ENCODE peak calls at places on chromosomes 3 and 15, in five cellular contexts. I, U, K, G and V are unnamed samples.

GRCh38 chr3:170717410-170718402 is 131.8 kb upstream of the SLC7A14 start:
- DNase-seq in I (no peak), U (no peak), K (peak; percentile 63), G (no peak), V (no peak)

GRCh38 chr3:189392969-189393368 is 221.2 kb downstream of the TPRG1 start:
- DNase-seq in I (no peak), U (no peak), K (no peak), G (peak; percentile 19), V (no peak)

GRCh38 chr15:76006136-76006778 is 6.0 kb downstream of the NRG4 start:
- DNase-seq in I (no peak), U (no peak), K (no peak), G (no peak), V (no peak)

GRCh38 chr3:193776626-193777025 is 183.6 kb downstream of the OPA1 start:
- DNase-seq in I (no peak), U (no peak), K (no peak), G (no peak), V (no peak)

GRCh38 chr15:69035205-69035917 is 20.9 kb downstream of the NOX5 start:
- DNase-seq in I (no peak), U (peak; percentile 75), K (no peak), G (peak; percentile 67), V (no peak)

GRCh38 chr15:83930813-83931212 is 276.9 kb downstream of the ADAMTSL3 start:
- DNase-seq in I (no peak), U (no peak), K (peak; percentile 77), G (peak; percentile 90), V (no peak)

GRCh38 chr3:171470714-171471227 is 10.6 kb upstream of the TNIK start:
- DNase-seq in I (no peak), U (no peak), K (no peak), G (no peak), V (no peak)

GRCh38 chr3:134874737-134875413 is 79.8 kb downstream of the EPHB1 start:
- DNase-seq in I (no peak), U (no peak), K (no peak), G (no peak), V (no peak)

GRCh38 chr3:54861248-54862067 is 66.4 kb downstream of the LRTM1 start:
- DNase-seq in I (no peak), U (no peak), K (no peak), G (no peak), V (no peak)

GRCh38 chr15:52124270-52124878 is 11.8 kb upstream of the BCL2L10 start:
- DNase-seq in I (no peak), U (no peak), K (no peak), G (no peak), V (no peak)

GRCh38 chr3:129028866-129029265 is 27.8 kb downstream of the EFCC1 start:
- DNase-seq in I (no peak), U (no peak), K (no peak), G (no peak), V (no peak)

GRCh38 chr15:81809543-81809942 is 236.3 kb downstream of the MEX3B start:
- DNase-seq in I (no peak), U (no peak), K (no peak), G (no peak), V (no peak)

GRCh38 chr3:11498646-11499045 is 145.1 kb downstream of the VGLL4 start:
- DNase-seq in I (no peak), U (peak; percentile 58), K (peak; percentile 77), G (no peak), V (no peak)

GRCh38 chr15:64067564-64068030 is 21.3 kb upstream of the DAPK2 start:
- DNase-seq in I (peak; percentile 40), U (peak; percentile 55), K (peak; percentile 73), G (peak; percentile 57), V (no peak)

GRCh38 chr3:49900491-49901153 is 3.1 kb downstream of the MST1R start:
- DNase-seq in I (no peak), U (peak; percentile 88), K (no peak), G (peak; percentile 73), V (no peak)

GRCh38 chr15:71201471-71201870 is 86.2 kb downstream of the THSD4 start:
- DNase-seq in I (no peak), U (no peak), K (no peak), G (no peak), V (no peak)

GRCh38 chr3:197408177-197408957 is 110.0 kb upstream of the DLG1 start:
- DNase-seq in I (no peak), U (no peak), K (no peak), G (no peak), V (no peak)

GRCh38 chr3:157531301-157531660 is 28.1 kb upstream of the VEPH1 start:
- DNase-seq in I (no peak), U (no peak), K (no peak), G (no peak), V (no peak)

GRCh38 chr15:98138910-98139309 is 178.4 kb downstream of the ARRDC4 start:
- DNase-seq in I (no peak), U (no peak), K (no peak), G (no peak), V (no peak)

GRCh38 chr3:30475038-30475808 is 131.2 kb upstream of the TGFBR2 start:
- DNase-seq in I (peak; percentile 25), U (no peak), K (no peak), G (no peak), V (no peak)

GRCh38 chr3:39407773-39408492 is 1.4 kb downstream of the RPSA start:
- DNase-seq in I (no peak), U (no peak), K (no peak), G (no peak), V (no peak)

GRCh38 chr3:162353414-162353813 is 856.8 kb downstream of the OTOL1 start:
- DNase-seq in I (no peak), U (no peak), K (no peak), G (no peak), V (no peak)

GRCh38 chr15:77702211-77702957 is 69.7 kb upstream of the LINGO1 start:
- DNase-seq in I (no peak), U (no peak), K (no peak), G (no peak), V (peak; percentile 39)

GRCh38 chr3:119418641-119419040 is 44.8 kb downstream of the TMEM39A start:
- DNase-seq in I (no peak), U (no peak), K (no peak), G (no peak), V (no peak)

GRCh38 chr3:69791919-69792399 is 52.7 kb downstream of the MITF start:
- DNase-seq in I (no peak), U (no peak), K (no peak), G (no peak), V (no peak)
- TF ChIP-seq POLR2AphosphoS5 in I (no peak), U (no peak), K (no peak), G (no peak), V (no peak)

GRCh38 chr3:32569540-32570425 is 875 bp downstream of the DYNC1LI1 start:
- DNase-seq in I (no peak), U (peak; percentile 60), K (peak; percentile 83), G (no peak), V (peak; percentile 37)
- TF ChIP-seq POLR2A in I (no peak), U (no peak), K (no peak), G (no peak), V (no peak)

GRCh38 chr3:124434176-124434575 is 296.1 kb upstream of the UMPS start:
- DNase-seq in I (no peak), U (no peak), K (no peak), G (no peak), V (no peak)

GRCh38 chr3:124431585-124431984 is 298.7 kb upstream of the UMPS start:
- DNase-seq in I (no peak), U (no peak), K (no peak), G (no peak), V (no peak)

GRCh38 chr3:124428372-124429128 is 301.7 kb upstream of the UMPS start:
- DNase-seq in I (no peak), U (no peak), K (no peak), G (no peak), V (no peak)

GRCh38 chr3:124424396-124424795 is 305.9 kb upstream of the UMPS start:
- DNase-seq in I (no peak), U (no peak), K (no peak), G (no peak), V (no peak)

GRCh38 chr3:124429129-124429815 is 301.0 kb upstream of the UMPS start:
- DNase-seq in I (no peak), U (no peak), K (no peak), G (peak; percentile 7), V (no peak)
- TF ChIP-seq POLR2AphosphoS5 in I (no peak), U (no peak), K (no peak), G (peak; percentile 59), V (no peak)

DNA sequence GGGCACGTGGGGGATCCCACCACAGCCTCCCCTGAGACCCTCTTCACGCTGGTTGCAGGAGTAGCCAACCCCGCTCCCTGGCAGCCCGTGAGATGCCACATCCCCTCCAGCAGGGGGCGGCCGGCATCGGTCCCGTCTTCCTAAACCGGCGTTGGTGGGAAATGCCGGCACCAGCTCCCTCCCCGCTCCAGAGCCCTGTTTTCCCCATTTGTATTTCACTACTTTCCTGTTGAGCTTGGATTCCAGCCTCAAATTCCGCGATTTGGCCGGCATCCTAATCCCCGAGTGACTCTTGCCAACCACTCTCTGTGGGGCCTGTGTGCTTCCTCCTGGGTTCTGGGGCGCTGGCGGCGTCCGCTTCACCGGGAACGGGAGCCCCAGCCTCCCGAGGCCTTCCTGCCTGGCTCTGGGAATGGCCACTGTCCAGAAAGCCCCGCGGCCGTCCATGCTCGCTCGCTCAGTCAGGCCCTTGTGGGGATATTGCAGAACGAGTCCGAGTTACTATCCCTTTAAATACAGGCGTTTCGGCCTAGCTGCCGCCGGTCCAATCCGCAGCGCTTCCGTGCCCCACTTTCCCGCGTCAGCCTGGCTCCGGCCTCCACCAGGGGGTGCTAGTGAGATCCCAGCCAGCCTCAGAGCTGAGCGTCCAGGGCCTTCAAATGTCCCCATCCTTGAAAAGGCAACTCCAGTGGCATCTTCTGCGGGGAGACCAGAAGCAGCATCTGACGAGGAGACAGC is 8.1 kb upstream of the ADAMTS17 start:
- DNase-seq in I (peak; percentile 11), U (peak; percentile 96), K (peak; percentile 98), G (peak; percentile 93), V (peak; percentile 63)
- TF ChIP-seq POLR2A in I (no peak), U (no peak), K (no peak), G (peak; percentile 25), V (no peak)

GRCh38 chr3:58063424-58063823 is 55.2 kb downstream of the FLNB start:
- DNase-seq in I (no peak), U (no peak), K (peak; percentile 89), G (no peak), V (no peak)
- TF ChIP-seq POLR2AphosphoS5 in I (no peak), U (no peak), K (peak; percentile 26), G (no peak), V (no peak)

GRCh38 chr3:67774676-67775075 is 120.3 kb upstream of the SUCLG2 start:
- DNase-seq in I (no peak), U (no peak), K (no peak), G (no peak), V (no peak)
- TF ChIP-seq POLR2A in I (no peak), U (no peak), K (no peak), G (no peak), V (no peak)

GRCh38 chr3:100591411-100591810 is 18.0 kb upstream of the ADGRG7 start:
- DNase-seq in I (no peak), U (no peak), K (no peak), G (peak; percentile 43), V (no peak)

GRCh38 chr3:100588251-100588650 is 21.1 kb upstream of the ADGRG7 start:
- DNase-seq in I (no peak), U (no peak), K (no peak), G (no peak), V (no peak)

GRCh38 chr3:100586832-100587231 is 22.6 kb upstream of the ADGRG7 start:
- DNase-seq in I (no peak), U (no peak), K (no peak), G (no peak), V (no peak)

GRCh38 chr3:100590840-100591147 is 18.6 kb upstream of the ADGRG7 start:
- DNase-seq in I (no peak), U (no peak), K (no peak), G (no peak), V (no peak)

GRCh38 chr3:100590114-100590839 is 19.1 kb upstream of the ADGRG7 start:
- DNase-seq in I (peak; percentile 68), U (no peak), K (peak; percentile 77), G (peak; percentile 70), V (peak; percentile 26)
- TF ChIP-seq POLR2AphosphoS5 in I (no peak), U (no peak), K (no peak), G (peak; percentile 55), V (no peak)